ENCODE peak calls at places on chromosomes 11 and 22, in ten cellular contexts. M is uterus, U is A549, X is epithelial cell of esophagus, Q is GM20000, S is AG09309, I is fibroblast of pulmonary artery, O is HFF-Myc, P is cardiac fibroblast, R is hepatocyte. N is an unnamed sample.

GRCh38 chr11:84437129-84438123 is 1151.3 kb upstream of the CCDC90B start:
- DNase-seq in X (peak; percentile 45), O (no peak), P (no peak), U (no peak), M (no peak), S (no peak), I (no peak), Q (peak; percentile 16), R (peak; percentile 60), N (peak; percentile 39)

GRCh38 chr11:14356342-14356741 is 2.6 kb downstream of the RRAS2 start:
- DNase-seq in I (no peak), X (no peak), Q (no peak), P (no peak), S (no peak), R (no peak), O (no peak), U (no peak), M (no peak), N (no peak)

GRCh38 chr11:111665779-111666178 is 63.5 kb downstream of the SIK2 start:
- DNase-seq in P (peak; percentile 53), X (peak; percentile 52), O (peak; percentile 42), U (peak; percentile 2), Q (peak; percentile 8), S (no peak), I (peak; percentile 81), R (peak; percentile 75), M (no peak), N (no peak)

GRCh38 chr11:118434553-118435232 is 1.6 kb upstream of the KMT2A start:
- DNase-seq in M (peak; percentile 25), R (peak; percentile 64), S (no peak), P (no peak), O (no peak), I (peak; percentile 48), U (no peak), X (peak; percentile 35), Q (peak; percentile 55), N (peak; percentile 22)

GRCh38 chr11:91435694-91436375 is 788.8 kb upstream of the FAT3 start:
- DNase-seq in X (peak; percentile 5), U (no peak), P (no peak), O (no peak), Q (no peak), S (no peak), I (no peak), R (peak; percentile 15), M (no peak), N (no peak)

GRCh38 chr11:119790476-119790875 is 61.5 kb upstream of the NECTIN1 start:
- DNase-seq in M (no peak), Q (no peak), I (no peak), S (no peak), U (no peak), O (no peak), X (no peak), P (no peak), R (no peak), N (no peak)

GRCh38 chr22:37324340-37325023 is 42.2 kb downstream of the CYTH4 start:
- DNase-seq in M (no peak), I (no peak), S (no peak), O (no peak), R (no peak), X (no peak), Q (no peak), P (no peak), U (no peak), N (no peak)

GRCh38 chr11:6229911-6230310 is 4.5 kb downstream of the FHIP1B start:
- DNase-seq in Q (no peak), U (no peak), X (no peak), I (no peak), R (peak; percentile 63), P (no peak), S (no peak), O (no peak), M (no peak), N (peak; percentile 18)

GRCh38 chr22:48627203-48627602 is 1200.5 kb downstream of the BRD1 start:
- DNase-seq in M (no peak), P (no peak), O (no peak), U (no peak), Q (no peak), R (peak; percentile 22), I (no peak), X (no peak), S (no peak), N (no peak)

GRCh38 chr22:48630444-48630777 is 1197.3 kb downstream of the BRD1 start:
- DNase-seq in M (no peak), Q (no peak), I (no peak), U (no peak), R (no peak), P (no peak), X (no peak), O (no peak), S (no peak), N (no peak)

GRCh38 chr22:48629631-48630443 is 1197.8 kb downstream of the BRD1 start:
- DNase-seq in S (no peak), X (no peak), I (no peak), P (no peak), R (no peak), U (no peak), M (no peak), O (no peak), Q (no peak), N (no peak)

GRCh38 chr22:48628891-48629559 is 1198.6 kb downstream of the BRD1 start:
- DNase-seq in I (no peak), U (no peak), S (no peak), R (no peak), Q (no peak), M (no peak), X (no peak), O (no peak), P (no peak), N (no peak)

DNA sequence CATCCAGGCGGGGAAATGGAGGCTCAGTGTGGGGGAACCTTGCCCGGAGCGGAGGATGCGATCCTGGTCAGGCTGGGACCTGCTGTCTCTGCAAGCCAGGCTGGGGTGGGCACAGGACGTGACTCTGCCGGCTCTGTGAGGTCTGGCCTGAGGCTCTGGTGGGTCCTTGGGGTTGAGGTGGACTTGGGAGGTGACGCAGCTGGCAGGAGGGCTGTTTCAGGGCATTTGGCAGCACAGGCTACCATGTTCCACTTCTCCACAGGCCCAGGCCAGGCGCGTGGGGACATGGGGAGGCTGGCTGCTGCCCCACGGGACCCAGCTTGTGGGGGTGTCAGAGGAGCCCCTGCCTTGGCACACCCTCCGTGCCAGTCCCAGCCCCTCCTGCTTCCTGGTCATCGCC is 1199.7 kb downstream of the BRD1 start:
- DNase-seq in U (no peak), Q (no peak), I (no peak), R (no peak), P (no peak), S (no peak), X (no peak), O (no peak), M (no peak), N (no peak)
- TF ChIP-seq CTCF in U (no peak), Q (no peak), I (no peak), R (no peak), P (no peak), S (no peak), X (no peak), O (no peak), M (no peak), N (no peak)

GRCh38 chr11:65558785-65559509 is 788 bp upstream of the LTBP3 start:
- DNase-seq in M (peak; percentile 86), S (no peak), R (peak; percentile 72), P (peak; percentile 36), X (no peak), I (peak; percentile 36), Q (no peak), O (no peak), U (no peak), N (no peak)

GRCh38 chr11:65556470-65557279 is 1.5 kb downstream of the LTBP3 start:
- DNase-seq in O (no peak), M (no peak), U (no peak), P (no peak), Q (no peak), X (no peak), R (no peak), I (no peak), S (no peak), N (no peak)

GRCh38 chr11:65559535-65559934 is 1.4 kb upstream of the LTBP3 start:
- DNase-seq in O (no peak), R (no peak), Q (no peak), X (no peak), M (no peak), S (no peak), I (no peak), U (no peak), P (no peak), N (no peak)

GRCh38 chr11:65557280-65558001 is 718 bp downstream of the LTBP3 start:
- DNase-seq in M (no peak), I (peak; percentile 32), R (no peak), S (no peak), X (no peak), Q (no peak), U (no peak), O (no peak), P (no peak), N (no peak)

DNA sequence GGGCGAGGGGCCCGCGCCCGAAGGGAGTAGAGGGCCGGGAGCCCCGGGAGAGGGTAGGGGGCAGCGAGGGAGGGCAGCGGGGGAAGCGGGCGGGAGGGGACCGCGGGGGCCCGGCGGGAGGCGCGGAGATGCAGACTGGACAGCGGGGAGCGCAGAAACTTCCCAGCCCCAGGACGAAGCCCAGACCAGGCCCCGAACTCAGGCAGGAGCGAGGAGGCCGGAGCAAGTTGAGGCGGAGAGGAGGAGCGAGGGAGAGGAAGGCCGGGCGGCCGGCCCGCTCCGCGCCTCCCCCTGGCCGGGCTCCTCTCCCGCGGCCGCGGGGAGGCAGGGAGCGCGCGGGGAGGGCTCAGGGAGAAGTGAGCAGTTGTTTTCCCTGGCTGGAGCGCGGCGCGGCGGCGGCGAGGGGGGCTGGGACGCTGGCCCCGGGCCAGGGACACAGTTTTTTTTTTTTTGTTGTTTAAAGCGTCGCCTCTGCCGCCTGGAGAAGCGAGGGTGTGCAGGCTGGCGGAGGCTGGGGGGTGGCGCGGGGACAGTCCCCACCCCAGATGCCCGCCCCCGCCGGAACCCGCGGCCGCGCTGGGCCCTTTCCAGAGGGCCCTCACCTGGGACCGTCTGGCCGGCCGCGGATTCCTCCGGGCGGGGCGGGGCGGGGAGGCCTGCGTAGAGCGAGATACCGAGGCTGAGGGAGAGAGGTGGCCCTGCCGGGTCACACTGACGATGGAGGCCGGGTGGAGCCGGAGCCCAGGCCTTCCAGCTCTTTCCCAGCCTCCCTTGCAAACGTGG is at the start of gene LTBP3:
- DNase-seq in O (no peak), M (peak; percentile 86), I (peak; percentile 82), R (peak; percentile 89), U (peak; percentile 59), P (peak; percentile 79), Q (peak; percentile 84), X (no peak), S (no peak), N (peak; percentile 81)
- TF ChIP-seq CTCF in O (no peak), M (no peak), I (no peak), R (no peak), U (no peak), P (no peak), Q (no peak), X (no peak), S (no peak), N (no peak)

DNA sequence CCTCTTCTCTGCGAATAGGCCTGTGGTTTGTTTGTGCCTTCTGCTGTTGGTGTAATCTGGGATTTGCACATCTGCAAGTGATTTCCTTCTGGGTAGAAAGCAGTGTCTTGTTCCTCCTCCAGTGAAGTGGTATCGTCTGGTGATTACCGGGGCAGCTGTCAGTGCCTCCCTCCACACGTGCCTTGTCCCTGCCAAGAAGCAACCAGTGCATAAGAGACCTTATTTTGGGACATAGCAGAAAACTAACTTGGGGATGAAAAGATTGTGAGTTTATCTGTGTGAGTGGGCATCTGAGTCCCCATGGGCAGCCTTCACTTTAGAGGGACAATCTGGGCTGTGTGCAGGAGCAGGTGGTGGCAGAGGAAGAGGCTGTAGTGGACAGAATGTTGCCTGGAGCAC is 71.5 kb upstream of the SORL1-AS1 start:
- DNase-seq in M (no peak), I (no peak), S (no peak), X (no peak), P (no peak), U (no peak), Q (no peak), R (no peak), O (peak; percentile 65), N (no peak)
- TF ChIP-seq CTCF in M (no peak), I (no peak), S (no peak), X (no peak), P (no peak), U (no peak), Q (no peak), R (no peak), O (no peak), N (no peak)

GRCh38 chr11:79078999-79079398 is 361.8 kb downstream of the TENM4 start:
- DNase-seq in O (no peak), P (no peak), S (no peak), Q (no peak), U (no peak), I (no peak), X (no peak), R (no peak), M (no peak), N (no peak)
- TF ChIP-seq CTCF in O (no peak), P (no peak), S (no peak), Q (no peak), U (no peak), I (no peak), X (no peak), R (no peak), M (no peak), N (no peak)

N was measured in Calu3.